ENCODE peak calls at places on chromosomes 2 and 18, in seven cellular contexts. One of them, this sample, is unnamed.

GRCh38 chr2:66729391-66729790 is 294.5 kb downstream of the MEIS1 start:
- DNase-seq in thoracic aorta: no peak
- DNase-seq in GM06990: no peak
- DNase-seq in adrenal gland: no peak
- DNase-seq in Panc1: no peak
- DNase-seq in neural progenitor cell: no peak
- DNase-seq in CD8-positive, alpha-beta T cell: no peak
- DNase-seq in this sample: no peak

GRCh38 chr2:75192496-75192895 is 6.8 kb downstream of the TACR1 start:
- DNase-seq in thoracic aorta: no peak
- DNase-seq in GM06990: no peak
- DNase-seq in adrenal gland: no peak
- DNase-seq in Panc1: no peak
- DNase-seq in neural progenitor cell: no peak
- DNase-seq in CD8-positive, alpha-beta T cell: no peak
- DNase-seq in this sample: no peak

GRCh38 chr18:53567935-53568574 is 656.4 kb downstream of the MBD2 start:
- DNase-seq in thoracic aorta: no peak
- DNase-seq in GM06990: peak; percentile 5
- DNase-seq in adrenal gland: no peak
- DNase-seq in Panc1: no peak
- DNase-seq in neural progenitor cell: peak; percentile 57
- DNase-seq in CD8-positive, alpha-beta T cell: no peak
- DNase-seq in this sample: peak; percentile 13

GRCh38 chr2:208620487-208620978 is 213.9 kb downstream of the PTH2R start:
- DNase-seq in thoracic aorta: no peak
- DNase-seq in GM06990: no peak
- DNase-seq in adrenal gland: no peak
- DNase-seq in Panc1: no peak
- DNase-seq in neural progenitor cell: no peak
- DNase-seq in CD8-positive, alpha-beta T cell: no peak
- DNase-seq in this sample: no peak

GRCh38 chr18:63997041-63997440 is 27.2 kb downstream of the SERPINB8 start:
- DNase-seq in thoracic aorta: no peak
- DNase-seq in GM06990: no peak
- DNase-seq in adrenal gland: no peak
- DNase-seq in Panc1: no peak
- DNase-seq in neural progenitor cell: no peak
- DNase-seq in CD8-positive, alpha-beta T cell: no peak
- DNase-seq in this sample: no peak

GRCh38 chr2:11480406-11480805 is 14.4 kb upstream of the E2F6 start:
- DNase-seq in thoracic aorta: no peak
- DNase-seq in GM06990: no peak
- DNase-seq in adrenal gland: no peak
- DNase-seq in Panc1: no peak
- DNase-seq in neural progenitor cell: no peak
- DNase-seq in CD8-positive, alpha-beta T cell: no peak
- DNase-seq in this sample: no peak

GRCh38 chr2:54503192-54503591 is 47.1 kb downstream of the SPTBN1 start:
- DNase-seq in thoracic aorta: no peak
- DNase-seq in GM06990: no peak
- DNase-seq in adrenal gland: no peak
- DNase-seq in Panc1: no peak
- DNase-seq in neural progenitor cell: peak; percentile 80
- DNase-seq in CD8-positive, alpha-beta T cell: no peak
- DNase-seq in this sample: peak; percentile 86

GRCh38 chr2:158575051-158575635 is 118.4 kb downstream of the PKP4 start:
- DNase-seq in thoracic aorta: no peak
- DNase-seq in GM06990: no peak
- DNase-seq in adrenal gland: peak; percentile 14
- DNase-seq in Panc1: no peak
- DNase-seq in neural progenitor cell: no peak
- DNase-seq in CD8-positive, alpha-beta T cell: no peak
- DNase-seq in this sample: no peak

GRCh38 chr18:5972298-5972697 is 77.0 kb upstream of the TMEM200C start:
- DNase-seq in thoracic aorta: no peak
- DNase-seq in GM06990: no peak
- DNase-seq in adrenal gland: no peak
- DNase-seq in Panc1: no peak
- DNase-seq in neural progenitor cell: no peak
- DNase-seq in CD8-positive, alpha-beta T cell: no peak
- DNase-seq in this sample: no peak

GRCh38 chr2:38873763-38874162 is 2.0 kb downstream of the DHX57 start:
- DNase-seq in thoracic aorta: no peak
- DNase-seq in GM06990: no peak
- DNase-seq in adrenal gland: no peak
- DNase-seq in Panc1: no peak
- DNase-seq in neural progenitor cell: no peak
- DNase-seq in CD8-positive, alpha-beta T cell: no peak
- DNase-seq in this sample: no peak

GRCh38 chr2:10901160-10901559 is 10.6 kb upstream of the KCNF1 start:
- DNase-seq in thoracic aorta: no peak
- DNase-seq in GM06990: no peak
- DNase-seq in adrenal gland: no peak
- DNase-seq in Panc1: no peak
- DNase-seq in neural progenitor cell: no peak
- DNase-seq in CD8-positive, alpha-beta T cell: no peak
- DNase-seq in this sample: no peak

GRCh38 chr2:9178905-9179571 is 27.6 kb upstream of the ASAP2 start:
- DNase-seq in thoracic aorta: peak; percentile 41
- DNase-seq in GM06990: peak; percentile 28
- DNase-seq in adrenal gland: peak; percentile 48
- DNase-seq in Panc1: no peak
- DNase-seq in neural progenitor cell: no peak
- DNase-seq in CD8-positive, alpha-beta T cell: no peak
- DNase-seq in this sample: no peak

DNA sequence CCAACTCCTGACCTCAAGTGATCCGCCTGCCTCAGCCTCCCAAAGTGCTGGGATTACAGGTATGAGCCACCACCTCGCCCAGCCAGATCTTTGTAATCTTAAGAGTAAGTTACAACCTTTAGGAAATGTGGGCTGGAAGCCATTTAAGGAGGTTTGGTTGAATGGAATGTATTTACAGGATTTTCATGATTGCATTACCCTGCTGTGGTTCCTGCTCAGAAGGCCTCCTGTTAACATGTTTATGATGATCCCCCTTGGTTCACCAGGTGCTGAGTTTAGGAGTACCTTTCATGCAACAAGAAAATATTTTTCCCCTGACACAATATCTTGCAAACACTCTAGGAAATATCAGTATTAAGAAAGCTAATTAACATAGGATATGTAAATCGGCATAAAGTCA is 187.4 kb upstream of the SH3BP4 start:
- DNase-seq in thoracic aorta: no peak
- DNase-seq in GM06990: no peak
- DNase-seq in adrenal gland: no peak
- DNase-seq in Panc1: no peak
- DNase-seq in neural progenitor cell: no peak
- DNase-seq in CD8-positive, alpha-beta T cell: no peak
- DNase-seq in this sample: no peak
- H3K4me3 ChIP-seq in thoracic aorta: no peak overlapping the region
- H3K4me3 ChIP-seq in GM06990: no peak overlapping the region
- H3K4me3 ChIP-seq in adrenal gland: no peak overlapping the region
- H3K4me3 ChIP-seq in Panc1: no peak overlapping the region
- H3K4me3 ChIP-seq in neural progenitor cell: no peak overlapping the region
- H3K4me3 ChIP-seq in CD8-positive, alpha-beta T cell: no peak overlapping the region
- H3K4me3 ChIP-seq in this sample: no peak overlapping the region

GRCh38 chr2:233713262-233713615 is 532 bp downstream of the UGT1A5 start:
- DNase-seq in thoracic aorta: no peak
- DNase-seq in GM06990: no peak
- DNase-seq in adrenal gland: no peak
- DNase-seq in Panc1: no peak
- DNase-seq in neural progenitor cell: no peak
- DNase-seq in CD8-positive, alpha-beta T cell: no peak
- DNase-seq in this sample: no peak
- H3K27me3 ChIP-seq in thoracic aorta: no peaks in the 10 kb centered on the region
- H3K27me3 ChIP-seq in GM06990: no peaks in the 10 kb centered on the region
- H3K27me3 ChIP-seq in adrenal gland: peaks cover 32% of the 10 kb centered on the region
- H3K27me3 ChIP-seq in Panc1: no peaks in the 10 kb centered on the region
- H3K27me3 ChIP-seq in neural progenitor cell: no peaks in the 10 kb centered on the region
- H3K27me3 ChIP-seq in CD8-positive, alpha-beta T cell: no peaks in the 10 kb centered on the region
- H3K27me3 ChIP-seq in this sample: no peaks in the 10 kb centered on the region

GRCh38 chr2:56580242-56580641 is 396.5 kb downstream of the CCDC85A start:
- DNase-seq in thoracic aorta: no peak
- DNase-seq in GM06990: no peak
- DNase-seq in adrenal gland: no peak
- DNase-seq in Panc1: no peak
- DNase-seq in neural progenitor cell: no peak
- DNase-seq in CD8-positive, alpha-beta T cell: no peak
- DNase-seq in this sample: no peak

GRCh38 chr2:56571074-56571473 is 387.3 kb downstream of the CCDC85A start:
- DNase-seq in thoracic aorta: no peak
- DNase-seq in GM06990: no peak
- DNase-seq in adrenal gland: no peak
- DNase-seq in Panc1: no peak
- DNase-seq in neural progenitor cell: no peak
- DNase-seq in CD8-positive, alpha-beta T cell: no peak
- DNase-seq in this sample: no peak

DNA sequence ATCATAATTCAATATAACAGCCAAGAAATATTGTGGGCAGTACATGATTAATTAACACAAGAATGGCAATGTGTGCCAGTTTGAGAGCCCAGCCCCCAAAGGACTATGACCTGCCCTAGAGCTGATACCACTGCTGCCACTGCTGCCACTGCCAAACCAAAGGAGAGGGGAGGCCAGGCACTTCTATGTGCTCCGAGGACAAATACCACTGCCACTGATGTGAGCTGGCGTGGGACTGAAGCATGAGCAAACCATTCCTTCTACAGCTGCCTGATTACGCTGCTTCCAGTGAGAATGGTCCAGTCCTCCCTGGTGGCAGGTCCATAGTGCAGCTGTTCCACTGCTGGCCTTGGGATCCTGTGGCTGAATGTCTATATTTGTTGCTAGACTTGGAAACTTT is 392.2 kb downstream of the CCDC85A start:
- DNase-seq in thoracic aorta: no peak
- DNase-seq in GM06990: no peak
- DNase-seq in adrenal gland: no peak
- DNase-seq in Panc1: no peak
- DNase-seq in neural progenitor cell: no peak
- DNase-seq in CD8-positive, alpha-beta T cell: no peak
- DNase-seq in this sample: no peak
- H3K4me3 ChIP-seq in thoracic aorta: no peak overlapping the region
- H3K4me3 ChIP-seq in GM06990: no peak overlapping the region
- H3K4me3 ChIP-seq in adrenal gland: no peak overlapping the region
- H3K4me3 ChIP-seq in Panc1: no peak overlapping the region
- H3K4me3 ChIP-seq in neural progenitor cell: no peak overlapping the region
- H3K4me3 ChIP-seq in CD8-positive, alpha-beta T cell: no peak overlapping the region
- H3K4me3 ChIP-seq in this sample: no peak overlapping the region

GRCh38 chr2:219299372-219299760 is 9.8 kb downstream of the PTPRN start:
- DNase-seq in thoracic aorta: no peak
- DNase-seq in GM06990: no peak
- DNase-seq in adrenal gland: no peak
- DNase-seq in Panc1: no peak
- DNase-seq in neural progenitor cell: no peak
- DNase-seq in CD8-positive, alpha-beta T cell: no peak
- DNase-seq in this sample: no peak
- H3K27me3 ChIP-seq in thoracic aorta: no peaks in the 10 kb centered on the region
- H3K27me3 ChIP-seq in GM06990: peaks cover 3% of the 10 kb centered on the region
- H3K27me3 ChIP-seq in adrenal gland: no peaks in the 10 kb centered on the region
- H3K27me3 ChIP-seq in Panc1: peaks cover 5% of the 10 kb centered on the region
- H3K27me3 ChIP-seq in neural progenitor cell: peaks cover 55% of the 10 kb centered on the region
- H3K27me3 ChIP-seq in CD8-positive, alpha-beta T cell: no peaks in the 10 kb centered on the region
- H3K27me3 ChIP-seq in this sample: no peaks in the 10 kb centered on the region

GRCh38 chr2:3635171-3636008 is 22.6 kb upstream of the ALLC start:
- DNase-seq in thoracic aorta: no peak
- DNase-seq in GM06990: no peak
- DNase-seq in adrenal gland: no peak
- DNase-seq in Panc1: no peak
- DNase-seq in neural progenitor cell: no peak
- DNase-seq in CD8-positive, alpha-beta T cell: no peak
- DNase-seq in this sample: peak; percentile 6
- H3K4me3 ChIP-seq in thoracic aorta: no peak overlapping the region
- H3K4me3 ChIP-seq in GM06990: no peak overlapping the region
- H3K4me3 ChIP-seq in adrenal gland: no peak overlapping the region
- H3K4me3 ChIP-seq in Panc1: no peak overlapping the region
- H3K4me3 ChIP-seq in neural progenitor cell: no peak overlapping the region
- H3K4me3 ChIP-seq in CD8-positive, alpha-beta T cell: no peak overlapping the region
- H3K4me3 ChIP-seq in this sample: no peak overlapping the region

DNA sequence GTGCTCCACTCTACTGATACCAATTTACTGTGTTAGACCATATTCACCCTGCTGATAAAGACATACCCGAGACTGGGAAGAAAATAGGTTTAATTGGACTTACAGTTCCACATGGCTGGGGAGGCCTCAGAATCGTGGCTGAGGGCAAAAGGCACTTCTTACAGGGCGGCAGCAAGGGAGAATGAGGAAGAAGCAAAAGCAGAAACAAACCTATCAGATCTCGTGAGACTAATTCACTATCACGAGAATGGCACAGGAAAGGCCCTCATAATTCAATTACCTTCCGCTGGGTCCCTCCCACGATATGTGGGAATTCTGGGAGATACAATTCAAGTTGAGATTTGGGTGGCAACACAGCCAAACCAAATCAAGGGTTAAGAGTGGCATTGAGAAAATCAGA is 65.2 kb downstream of the LDLRAD4 start:
- DNase-seq in thoracic aorta: no peak
- DNase-seq in GM06990: no peak
- DNase-seq in adrenal gland: no peak
- DNase-seq in Panc1: no peak
- DNase-seq in neural progenitor cell: no peak
- DNase-seq in CD8-positive, alpha-beta T cell: no peak
- DNase-seq in this sample: no peak
- H3K27me3 ChIP-seq in thoracic aorta: no peaks in the 10 kb centered on the region
- H3K27me3 ChIP-seq in GM06990: no peaks in the 10 kb centered on the region
- H3K27me3 ChIP-seq in adrenal gland: no peaks in the 10 kb centered on the region
- H3K27me3 ChIP-seq in Panc1: no peaks in the 10 kb centered on the region
- H3K27me3 ChIP-seq in neural progenitor cell: no peaks in the 10 kb centered on the region
- H3K27me3 ChIP-seq in CD8-positive, alpha-beta T cell: no peaks in the 10 kb centered on the region
- H3K27me3 ChIP-seq in this sample: no peaks in the 10 kb centered on the region

DNA sequence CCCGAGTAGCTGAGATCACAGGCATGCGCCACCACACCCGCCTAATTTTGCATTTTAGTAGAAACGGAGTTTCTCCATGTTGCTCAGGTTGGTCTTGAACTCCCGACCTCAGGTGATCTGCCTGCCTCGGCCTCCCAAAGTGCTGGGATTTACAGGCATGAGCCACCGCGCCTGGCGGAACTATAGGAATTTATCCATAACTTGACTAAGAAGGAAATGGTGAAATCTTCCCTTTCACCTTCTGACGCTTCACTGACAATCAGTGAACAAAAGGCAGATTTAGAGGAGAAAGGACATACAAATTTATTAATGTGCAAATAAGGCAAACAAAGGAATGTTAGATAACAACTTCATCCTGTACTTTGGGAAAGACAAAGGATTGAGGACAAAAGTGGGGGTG is 15.4 kb upstream of the GULP1 start:
- DNase-seq in thoracic aorta: no peak
- DNase-seq in GM06990: no peak
- DNase-seq in adrenal gland: no peak
- DNase-seq in Panc1: no peak
- DNase-seq in neural progenitor cell: peak; percentile 4
- DNase-seq in CD8-positive, alpha-beta T cell: no peak
- DNase-seq in this sample: no peak
- H3K4me3 ChIP-seq in thoracic aorta: no peak overlapping the region
- H3K4me3 ChIP-seq in GM06990: no peak overlapping the region
- H3K4me3 ChIP-seq in adrenal gland: no peak overlapping the region
- H3K4me3 ChIP-seq in Panc1: no peak overlapping the region
- H3K4me3 ChIP-seq in neural progenitor cell: no peak overlapping the region
- H3K4me3 ChIP-seq in CD8-positive, alpha-beta T cell: no peak overlapping the region
- H3K4me3 ChIP-seq in this sample: no peak overlapping the region

DNA sequence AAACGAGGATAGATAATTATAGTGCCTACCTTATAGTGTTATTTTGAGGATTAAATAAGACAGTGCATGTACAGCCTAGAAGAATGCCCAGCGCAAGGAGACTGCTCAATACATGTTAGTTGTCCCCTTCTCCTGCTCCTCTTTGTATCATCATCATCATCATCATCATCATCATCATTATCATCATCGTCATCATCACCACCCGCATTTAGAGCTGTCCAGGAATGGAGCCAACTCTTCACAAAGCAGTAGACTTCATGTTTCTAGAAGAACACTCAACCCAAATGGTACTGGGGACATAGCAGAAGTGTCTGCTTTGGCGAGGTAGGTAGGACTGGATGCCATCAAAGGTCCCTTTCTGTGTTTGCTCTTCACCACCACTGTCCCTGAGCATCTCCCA is 116.0 kb downstream of the TRIM43 start:
- DNase-seq in thoracic aorta: no peak
- DNase-seq in GM06990: no peak
- DNase-seq in adrenal gland: no peak
- DNase-seq in Panc1: no peak
- DNase-seq in neural progenitor cell: no peak
- DNase-seq in CD8-positive, alpha-beta T cell: no peak
- DNase-seq in this sample: no peak
- H3K27me3 ChIP-seq in thoracic aorta: no peaks in the 10 kb centered on the region
- H3K27me3 ChIP-seq in GM06990: no peaks in the 10 kb centered on the region
- H3K27me3 ChIP-seq in adrenal gland: no peaks in the 10 kb centered on the region
- H3K27me3 ChIP-seq in Panc1: peaks cover 4% of the 10 kb centered on the region
- H3K27me3 ChIP-seq in neural progenitor cell: no peaks in the 10 kb centered on the region
- H3K27me3 ChIP-seq in CD8-positive, alpha-beta T cell: no peaks in the 10 kb centered on the region
- H3K27me3 ChIP-seq in this sample: no peaks in the 10 kb centered on the region